ENCODE peak calls at places on chromosomes 4 and X, in eight cellular contexts. One of them, this sample, is unnamed.

GRCh38 chr4:1045193-1045594 is 33.8 kb downstream of the FGFRL1 start:
- DNase-seq in T-helper 17 cell: no peak
- DNase-seq in activated T-helper 1 cell treated with anti-CD3 and anti-CD28 coated beads, Interleukin-12 subunit alpha, Interleukin-12 subunit beta, Interleukin-2, Interleukin-4 antibody, amounts not matched to agents 30 ng/mL and 10 ng/mL and 1 ng/mL, durations not matched to agents 14 hours and 24 hours and 36 hours: no peak
- DNase-seq in T-cell: no peak
- DNase-seq in stimulated activated CD4-positive, alpha-beta T cell treated with anti-CD3 and anti-CD28 coated beads, Interleukin-12 subunit alpha, Interleukin-12 subunit beta, amount 100 ng/mL, for 24 hours: no peak
- DNase-seq in mammary epithelial cell: no peak
- DNase-seq in posterior vena cava: peak
- DNase-seq in activated gamma-delta T cell treated with Interleukin-2 at 50 U/mL for 16 hours: no peak
- DNase-seq in this sample: no peak

GRCh38 chr4:176735300-176735699 is 57.4 kb downstream of the VEGFC start:
- DNase-seq in T-helper 17 cell: no peak
- DNase-seq in activated T-helper 1 cell treated with anti-CD3 and anti-CD28 coated beads, Interleukin-12 subunit alpha, Interleukin-12 subunit beta, Interleukin-2, Interleukin-4 antibody, amounts not matched to agents 30 ng/mL and 10 ng/mL and 1 ng/mL, durations not matched to agents 14 hours and 24 hours and 36 hours: no peak
- DNase-seq in T-cell: no peak
- DNase-seq in stimulated activated CD4-positive, alpha-beta T cell treated with anti-CD3 and anti-CD28 coated beads, Interleukin-12 subunit alpha, Interleukin-12 subunit beta, amount 100 ng/mL, for 24 hours: no peak
- DNase-seq in mammary epithelial cell: peak
- DNase-seq in posterior vena cava: no peak
- DNase-seq in activated gamma-delta T cell treated with Interleukin-2 at 50 U/mL for 16 hours: no peak
- DNase-seq in this sample: no peak

GRCh38 chr4:149766135-149766534 is 49.5 kb downstream of the IQCM start:
- DNase-seq in T-helper 17 cell: no peak
- DNase-seq in activated T-helper 1 cell treated with anti-CD3 and anti-CD28 coated beads, Interleukin-12 subunit alpha, Interleukin-12 subunit beta, Interleukin-2, Interleukin-4 antibody, amounts not matched to agents 30 ng/mL and 10 ng/mL and 1 ng/mL, durations not matched to agents 14 hours and 24 hours and 36 hours: no peak
- DNase-seq in T-cell: no peak
- DNase-seq in stimulated activated CD4-positive, alpha-beta T cell treated with anti-CD3 and anti-CD28 coated beads, Interleukin-12 subunit alpha, Interleukin-12 subunit beta, amount 100 ng/mL, for 24 hours: no peak
- DNase-seq in mammary epithelial cell: no peak
- DNase-seq in posterior vena cava: no peak
- DNase-seq in activated gamma-delta T cell treated with Interleukin-2 at 50 U/mL for 16 hours: no peak
- DNase-seq in this sample: no peak

GRCh38 chr4:8414377-8414776 is 26.1 kb downstream of the ACOX3 start:
- DNase-seq in T-helper 17 cell: peak
- DNase-seq in activated T-helper 1 cell treated with anti-CD3 and anti-CD28 coated beads, Interleukin-12 subunit alpha, Interleukin-12 subunit beta, Interleukin-2, Interleukin-4 antibody, amounts not matched to agents 30 ng/mL and 10 ng/mL and 1 ng/mL, durations not matched to agents 14 hours and 24 hours and 36 hours: peak
- DNase-seq in T-cell: no peak
- DNase-seq in stimulated activated CD4-positive, alpha-beta T cell treated with anti-CD3 and anti-CD28 coated beads, Interleukin-12 subunit alpha, Interleukin-12 subunit beta, amount 100 ng/mL, for 24 hours: peak
- DNase-seq in mammary epithelial cell: peak
- DNase-seq in posterior vena cava: no peak
- DNase-seq in activated gamma-delta T cell treated with Interleukin-2 at 50 U/mL for 16 hours: no peak
- DNase-seq in this sample: no peak

GRCh38 chr4:151566053-151566452 is 157.1 kb downstream of the FHIP1A start:
- DNase-seq in T-helper 17 cell: no peak
- DNase-seq in activated T-helper 1 cell treated with anti-CD3 and anti-CD28 coated beads, Interleukin-12 subunit alpha, Interleukin-12 subunit beta, Interleukin-2, Interleukin-4 antibody, amounts not matched to agents 30 ng/mL and 10 ng/mL and 1 ng/mL, durations not matched to agents 14 hours and 24 hours and 36 hours: no peak
- DNase-seq in T-cell: no peak
- DNase-seq in stimulated activated CD4-positive, alpha-beta T cell treated with anti-CD3 and anti-CD28 coated beads, Interleukin-12 subunit alpha, Interleukin-12 subunit beta, amount 100 ng/mL, for 24 hours: no peak
- DNase-seq in mammary epithelial cell: no peak
- DNase-seq in posterior vena cava: no peak
- DNase-seq in activated gamma-delta T cell treated with Interleukin-2 at 50 U/mL for 16 hours: no peak
- DNase-seq in this sample: no peak

GRCh38 chr4:3735196-3735595 is 31.0 kb upstream of the ADRA2C start:
- DNase-seq in T-helper 17 cell: no peak
- DNase-seq in activated T-helper 1 cell treated with anti-CD3 and anti-CD28 coated beads, Interleukin-12 subunit alpha, Interleukin-12 subunit beta, Interleukin-2, Interleukin-4 antibody, amounts not matched to agents 30 ng/mL and 10 ng/mL and 1 ng/mL, durations not matched to agents 14 hours and 24 hours and 36 hours: no peak
- DNase-seq in T-cell: no peak
- DNase-seq in stimulated activated CD4-positive, alpha-beta T cell treated with anti-CD3 and anti-CD28 coated beads, Interleukin-12 subunit alpha, Interleukin-12 subunit beta, amount 100 ng/mL, for 24 hours: no peak
- DNase-seq in mammary epithelial cell: no peak
- DNase-seq in posterior vena cava: no peak
- DNase-seq in activated gamma-delta T cell treated with Interleukin-2 at 50 U/mL for 16 hours: no peak
- DNase-seq in this sample: no peak

GRCh38 chrX:122504026-122504425 is 680.1 kb upstream of the GRIA3 start:
- DNase-seq in T-helper 17 cell: no peak
- DNase-seq in activated T-helper 1 cell treated with anti-CD3 and anti-CD28 coated beads, Interleukin-12 subunit alpha, Interleukin-12 subunit beta, Interleukin-2, Interleukin-4 antibody, amounts not matched to agents 30 ng/mL and 10 ng/mL and 1 ng/mL, durations not matched to agents 14 hours and 24 hours and 36 hours: no peak
- DNase-seq in T-cell: no peak
- DNase-seq in stimulated activated CD4-positive, alpha-beta T cell treated with anti-CD3 and anti-CD28 coated beads, Interleukin-12 subunit alpha, Interleukin-12 subunit beta, amount 100 ng/mL, for 24 hours: no peak
- DNase-seq in mammary epithelial cell: peak
- DNase-seq in posterior vena cava: no peak
- DNase-seq in activated gamma-delta T cell treated with Interleukin-2 at 50 U/mL for 16 hours: no peak
- DNase-seq in this sample: no peak

GRCh38 chr4:114109776-114110175 is 130.3 kb upstream of the ARSJ start:
- DNase-seq in T-helper 17 cell: no peak
- DNase-seq in activated T-helper 1 cell treated with anti-CD3 and anti-CD28 coated beads, Interleukin-12 subunit alpha, Interleukin-12 subunit beta, Interleukin-2, Interleukin-4 antibody, amounts not matched to agents 30 ng/mL and 10 ng/mL and 1 ng/mL, durations not matched to agents 14 hours and 24 hours and 36 hours: no peak
- DNase-seq in T-cell: no peak
- DNase-seq in stimulated activated CD4-positive, alpha-beta T cell treated with anti-CD3 and anti-CD28 coated beads, Interleukin-12 subunit alpha, Interleukin-12 subunit beta, amount 100 ng/mL, for 24 hours: no peak
- DNase-seq in mammary epithelial cell: peak
- DNase-seq in posterior vena cava: no peak
- DNase-seq in activated gamma-delta T cell treated with Interleukin-2 at 50 U/mL for 16 hours: no peak
- DNase-seq in this sample: no peak

This sample was measured in mesenteric fat pad.